ENCODE peak calls at places on chromosomes 6 and 20, in nine cellular contexts. B, V, K, U, R, H, A, C and W are unnamed samples.

GRCh38 chr20:5410450-5410849 is 93.7 kb upstream of the PROKR2 start:
- DNase-seq in B (no peak), V (no peak), K (no peak), U (no peak), R (no peak), H (no peak), A (no peak), C (no peak), W (no peak)

GRCh38 chr6:166707045-166707444 is 80.0 kb upstream of the RPS6KA2 start:
- DNase-seq in B (peak; percentile 68), V (no peak), K (peak; percentile 39), U (peak; percentile 59), R (no peak), H (no peak), A (peak; percentile 8), C (no peak), W (no peak)

GRCh38 chr20:2825770-2826169 is 9.6 kb downstream of the TMEM239 start:
- DNase-seq in B (no peak), V (no peak), K (no peak), U (no peak), R (no peak), H (no peak), A (no peak), C (no peak), W (no peak)

GRCh38 chr6:127342946-127343752 is at the start of gene ECHDC1:
- DNase-seq in B (peak; percentile 55), V (peak; percentile 41), K (peak; percentile 70), U (peak; percentile 85), R (peak; percentile 71), H (peak; percentile 53), A (peak; percentile 66), C (no peak), W (no peak)

GRCh38 chr20:11469795-11470495 is 447.7 kb upstream of the BTBD3 start:
- DNase-seq in B (no peak), V (no peak), K (no peak), U (no peak), R (no peak), H (no peak), A (no peak), C (no peak), W (no peak)

GRCh38 chr20:62314339-62314638 is 11.5 kb downstream of the ADRM1 start:
- DNase-seq in B (no peak), V (no peak), K (no peak), U (no peak), R (no peak), H (no peak), A (no peak), C (no peak), W (no peak)

GRCh38 chr20:56445540-56445939 is 22.9 kb upstream of the RTF2 start:
- DNase-seq in B (no peak), V (no peak), K (no peak), U (no peak), R (no peak), H (no peak), A (no peak), C (no peak), W (no peak)

GRCh38 chr6:7911345-7911725 is 747 bp upstream of the TXNDC5 start:
- DNase-seq in B (no peak), V (no peak), K (peak; percentile 46), U (no peak), R (peak; percentile 53), H (no peak), A (no peak), C (no peak), W (no peak)

GRCh38 chr6:41546475-41546865 is 289 bp downstream of the FOXP4 start:
- DNase-seq in B (no peak), V (no peak), K (no peak), U (peak; percentile 96), R (peak; percentile 62), H (no peak), A (no peak), C (no peak), W (no peak)

GRCh38 chr6:44176935-44177509 is 18.4 kb downstream of the CAPN11 start:
- DNase-seq in B (no peak), V (no peak), K (no peak), U (no peak), R (no peak), H (no peak), A (no peak), C (peak; percentile 41), W (no peak)

GRCh38 chr6:16450285-16450684 is 211.9 kb downstream of the GMPR start:
- DNase-seq in B (no peak), V (no peak), K (no peak), U (no peak), R (no peak), H (no peak), A (peak; percentile 98), C (no peak), W (no peak)

GRCh38 chr6:111777357-111777756 is 95.9 kb downstream of the FYN start:
- DNase-seq in B (no peak), V (no peak), K (no peak), U (no peak), R (no peak), H (no peak), A (no peak), C (no peak), W (peak; percentile 6)

GRCh38 chr6:12709116-12709515 is 7.5 kb upstream of the PHACTR1 start:
- DNase-seq in B (no peak), V (no peak), K (no peak), U (no peak), R (no peak), H (no peak), A (no peak), C (no peak), W (no peak)

GRCh38 chr20:33676652-33677645 is 2.7 kb upstream of the NECAB3 start:
- DNase-seq in B (no peak), V (no peak), K (no peak), U (peak; percentile 77), R (no peak), H (peak; percentile 65), A (no peak), C (no peak), W (no peak)

DNA sequence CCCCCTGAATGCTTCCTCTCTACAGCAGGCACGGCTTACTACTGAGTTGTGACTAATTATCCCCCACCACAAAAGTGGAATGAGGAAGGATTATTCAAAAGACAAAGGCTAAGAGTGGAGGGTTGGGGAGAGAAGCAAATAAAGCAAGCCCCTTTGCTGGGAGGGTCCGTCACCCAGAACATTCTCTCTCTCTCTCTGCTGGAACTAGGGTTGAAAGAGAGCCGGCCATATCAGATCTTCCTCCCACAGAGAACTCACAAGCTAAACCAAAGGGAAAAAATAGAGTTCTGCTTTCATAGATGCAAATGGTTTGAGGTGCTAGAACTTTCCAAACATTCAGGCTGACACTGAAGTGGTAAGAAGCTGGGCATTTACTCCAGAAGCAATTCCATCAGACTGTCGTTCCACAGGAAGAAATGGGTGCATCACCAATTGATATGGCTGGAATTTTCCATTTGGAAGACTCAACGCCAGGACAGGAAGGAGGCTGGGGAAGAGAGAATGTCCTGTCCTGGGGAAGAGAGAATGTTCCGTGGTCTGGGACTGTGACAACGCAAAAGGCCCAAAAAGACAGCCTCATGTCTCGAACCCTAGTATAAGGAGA is 7.9 kb downstream of the ZMYND8 start:
- DNase-seq in B (no peak), V (no peak), K (no peak), U (no peak), R (no peak), H (no peak), A (no peak), C (no peak), W (no peak)
- H3K4me1 ChIP-seq in B (peaks cover 95% of the 10 kb centered on the region), V (peaks cover 22% of the 10 kb centered on the region), K (peaks cover 5% of the 10 kb centered on the region), U (peaks cover 61% of the 10 kb centered on the region), R (peaks cover 58% of the 10 kb centered on the region), H (peaks cover 24% of the 10 kb centered on the region), A (peaks cover 41% of the 10 kb centered on the region), C (peaks cover 33% of the 10 kb centered on the region), W (peaks cover 56% of the 10 kb centered on the region)

DNA sequence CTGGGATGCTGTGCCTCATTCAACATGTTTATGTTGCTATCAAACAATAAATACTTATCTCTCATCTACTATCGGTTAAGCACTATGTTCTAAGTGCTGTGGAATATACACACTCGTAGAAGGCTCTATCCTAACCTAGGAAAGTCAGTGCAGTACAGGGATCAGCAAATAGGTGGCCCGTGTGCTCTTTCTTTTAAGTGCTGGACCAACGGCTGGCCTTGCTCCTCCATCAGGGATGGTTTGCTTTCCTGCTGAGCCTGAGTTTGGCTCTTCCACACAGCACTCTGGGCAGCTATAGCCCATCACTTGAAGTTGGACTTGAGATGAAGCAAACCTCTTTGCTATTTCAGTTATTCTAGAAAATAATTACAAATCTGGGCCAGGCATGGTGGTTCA is 66.9 kb upstream of the KCNK16 start:
- DNase-seq in B (no peak), V (no peak), K (no peak), U (peak; percentile 72), R (no peak), H (no peak), A (no peak), C (no peak), W (no peak)
- TF ChIP-seq CTCF in B (no peak), V (peak; percentile 15), K (no peak), U (peak; percentile 18), R (peak; percentile 29), H (no peak), A (no peak), C (peak; percentile 15), W (no peak)

DNA sequence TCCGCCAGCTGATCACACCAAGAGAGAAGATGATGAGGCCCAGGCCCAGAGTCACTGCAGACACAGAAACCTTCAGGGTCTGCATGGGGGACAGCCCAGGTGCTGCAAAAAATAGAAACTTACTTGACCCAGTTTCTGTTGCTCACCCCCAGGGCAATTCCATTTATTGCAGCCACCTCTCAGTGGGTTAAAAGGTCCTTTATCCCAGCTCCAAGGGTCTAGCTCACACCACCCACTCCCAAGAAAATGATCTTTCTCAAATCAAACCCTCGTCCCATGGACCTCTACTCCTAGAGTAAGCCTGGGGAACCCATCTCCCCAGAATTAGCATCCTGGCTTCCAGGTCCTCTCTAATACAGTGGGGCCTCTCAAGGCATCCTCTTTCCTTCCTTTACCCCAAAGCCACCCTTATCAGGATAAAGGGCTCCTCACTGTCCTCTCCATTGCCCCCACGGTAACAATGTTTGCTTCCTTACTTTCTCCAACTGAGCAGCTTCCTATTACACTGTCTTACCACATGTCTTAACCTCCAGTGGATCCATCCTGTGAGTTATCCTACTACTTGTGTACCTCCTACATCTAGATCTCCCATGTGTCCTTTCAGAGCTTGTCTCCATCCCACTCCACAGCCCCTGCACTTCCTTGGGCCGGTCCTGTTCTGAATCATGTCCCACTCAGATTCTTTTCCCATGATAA is 5.1 kb downstream of the HLA-DMB start:
- DNase-seq in B (no peak), V (no peak), K (no peak), U (no peak), R (no peak), H (no peak), A (no peak), C (no peak), W (no peak)
- H3K4me1 ChIP-seq in B (peaks cover 6% of the 10 kb centered on the region), V (no peaks in the 10 kb centered on the region), K (no peaks in the 10 kb centered on the region), U (no peaks in the 10 kb centered on the region), R (no peaks in the 10 kb centered on the region), H (no peaks in the 10 kb centered on the region), A (no peaks in the 10 kb centered on the region), C (peaks cover 11% of the 10 kb centered on the region), W (no peaks in the 10 kb centered on the region)

DNA sequence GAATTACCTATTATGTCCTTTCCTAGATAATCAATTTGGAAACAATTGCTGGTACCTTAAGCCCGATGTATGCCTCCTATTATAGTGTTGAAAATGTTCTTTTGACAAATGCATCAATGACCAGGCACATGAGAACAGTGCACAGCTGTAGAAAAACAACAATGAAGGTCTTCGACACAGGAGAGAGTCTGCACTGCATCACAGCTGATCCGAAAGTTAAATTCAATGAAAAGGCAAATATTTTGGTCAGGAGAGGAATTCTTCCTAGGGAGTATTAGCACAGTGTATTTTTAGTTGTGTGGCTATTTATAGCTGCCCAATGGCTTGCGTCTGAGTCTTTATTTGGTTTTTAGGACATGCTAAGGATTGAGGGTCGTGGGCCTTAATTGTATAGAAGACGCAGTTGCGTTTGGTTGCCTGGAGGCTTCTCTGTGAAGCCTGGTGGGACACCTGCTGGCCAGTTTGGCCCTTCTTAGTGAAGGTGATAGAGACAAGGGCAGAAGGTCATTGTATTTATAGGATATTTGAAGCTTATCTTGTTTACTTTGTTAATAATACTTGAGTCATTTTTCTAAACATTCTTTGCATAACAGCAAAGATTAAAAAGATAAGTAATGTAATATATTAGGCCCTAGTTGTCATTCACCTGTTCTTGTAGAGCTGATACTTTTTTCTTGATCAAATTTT is 72.3 kb downstream of the CDYL start:
- DNase-seq in B (peak; percentile 49), V (no peak), K (no peak), U (peak; percentile 11), R (no peak), H (no peak), A (no peak), C (no peak), W (no peak)
- TF ChIP-seq CTCF in B (no peak), V (peak; percentile 26), K (no peak), U (peak; percentile 23), R (no peak), H (no peak), A (peak; percentile 24), C (peak; percentile 38), W (no peak)